ENCODE peak calls at places on chromosomes 5 and 9, in nine cellular contexts. Z is upper lobe of left lung, N is mucosa of descending colon, D is IMR-90, V is esophagus squamous epithelium, G is left lung, U is fibroblast of lung, I is stomach, M is transverse colon. R is an unnamed sample. For H3K4me1, the result is how much of the 10 kb centered on the place peaks cover.

GRCh38 chr5:138032028-138032571 is 779 bp downstream of the FAM13B start:
- DNase-seq in V (peak), G (peak), U (peak), D (peak), M (peak), N (no peak), I (peak), Z (peak), R (peak)

GRCh38 chr9:69193685-69194032 is 19.6 kb downstream of the TJP2 start:
- DNase-seq in V (no peak), I (no peak), Z (no peak), M (no peak), G (no peak), N (no peak), D (no peak), U (no peak), R (no peak)

GRCh38 chr9:78563269-78563668 is 266.3 kb downstream of the PSAT1 start:
- DNase-seq in V (no peak), G (no peak), Z (no peak), N (no peak), M (no peak), I (no peak), U (no peak), D (no peak), R (no peak)

GRCh38 chr9:99040911-99041582 is 63.9 kb upstream of the TGFBR1 start:
- DNase-seq in I (no peak), M (no peak), Z (peak), N (no peak), V (no peak), G (no peak), D (peak), U (peak), R (no peak)

GRCh38 chr5:129063483-129064136 is 30.9 kb upstream of the ISOC1 start:
- DNase-seq in U (peak), M (no peak), N (no peak), D (no peak), G (no peak), Z (no peak), V (no peak), I (no peak), R (no peak)

GRCh38 chr9:97284798-97285197 is 22.7 kb upstream of the CCDC180 start:
- DNase-seq in D (no peak), Z (no peak), G (no peak), M (no peak), U (no peak), V (no peak), I (no peak), N (no peak), R (no peak)

GRCh38 chr5:81268797-81269196 is 32.6 kb upstream of the ZCCHC9 start:
- DNase-seq in M (no peak), G (no peak), I (no peak), N (no peak), D (peak), U (peak), V (no peak), Z (no peak), R (no peak)

GRCh38 chr9:75169623-75170022 is 81.3 kb downstream of the OSTF1 start:
- DNase-seq in G (no peak), U (no peak), N (no peak), D (no peak), Z (no peak), V (no peak), I (no peak), M (no peak), R (no peak)

GRCh38 chr5:132471944-132472343 is 18.6 kb downstream of the IRF1 start:
- DNase-seq in G (no peak), V (no peak), N (peak), M (peak), Z (peak), D (no peak), I (peak), U (no peak), R (peak)

GRCh38 chr5:150645070-150645700 is 4.7 kb downstream of the SYNPO start:
- DNase-seq in Z (no peak), N (no peak), V (no peak), U (peak), M (no peak), D (peak), I (no peak), G (no peak), R (no peak)

GRCh38 chr9:133405508-133406009 is 12.3 kb downstream of the REXO4 start:
- DNase-seq in D (peak), U (no peak), Z (no peak), M (no peak), N (no peak), V (no peak), G (no peak), I (no peak), R (no peak)

GRCh38 chr5:138523406-138523805 is 19.6 kb downstream of the ETF1 start:
- DNase-seq in U (no peak), N (no peak), Z (no peak), V (no peak), G (no peak), D (no peak), M (no peak), I (no peak), R (no peak)

GRCh38 chr5:140345919-140346347 is 470 bp downstream of the HBEGF start:
- DNase-seq in I (peak), V (no peak), G (peak), U (peak), D (peak), M (peak), N (peak), Z (peak), R (no peak)

GRCh38 chr5:140342896-140343295 is 3.5 kb downstream of the HBEGF start:
- DNase-seq in D (no peak), V (no peak), M (no peak), U (no peak), G (no peak), N (no peak), I (no peak), Z (no peak), R (no peak)

GRCh38 chr5:140347382-140347781 is 979 bp upstream of the HBEGF start:
- DNase-seq in V (no peak), D (no peak), U (no peak), G (no peak), N (no peak), M (no peak), Z (no peak), I (no peak), R (no peak)

GRCh38 chr5:140346348-140347221 is at the start of gene HBEGF:
- DNase-seq in D (peak), U (peak), V (no peak), I (peak), Z (peak), M (peak), G (peak), N (peak), R (no peak)

GRCh38 chr5:140344683-140345423 is 1.6 kb downstream of the HBEGF start:
- DNase-seq in N (no peak), D (peak), M (peak), G (no peak), U (no peak), Z (no peak), I (peak), V (no peak), R (no peak)
- H3K4me1 ChIP-seq in N (under half), D (under half), M (under half), G (under half), U (under half), Z (half or more), I (half or more), V (under half), R (under half)

GRCh38 chr9:114274217-114274616 is 48.7 kb upstream of the ORM1 start:
- DNase-seq in G (no peak), M (no peak), D (no peak), V (no peak), Z (no peak), I (no peak), N (no peak), U (no peak), R (peak)

GRCh38 chr9:114270120-114270975 is 52.5 kb upstream of the ORM1 start:
- DNase-seq in M (no peak), N (no peak), U (no peak), Z (no peak), D (no peak), V (no peak), G (no peak), I (no peak), R (no peak)

GRCh38 chr9:114272739-114273431 is 50.0 kb upstream of the ORM1 start:
- DNase-seq in D (no peak), M (no peak), G (no peak), Z (no peak), I (no peak), N (no peak), U (no peak), V (no peak), R (peak)

GRCh38 chr9:114273461-114273881 is 49.4 kb upstream of the ORM1 start:
- DNase-seq in U (no peak), I (no peak), D (no peak), M (no peak), G (no peak), Z (no peak), N (no peak), V (no peak), R (peak)

DNA sequence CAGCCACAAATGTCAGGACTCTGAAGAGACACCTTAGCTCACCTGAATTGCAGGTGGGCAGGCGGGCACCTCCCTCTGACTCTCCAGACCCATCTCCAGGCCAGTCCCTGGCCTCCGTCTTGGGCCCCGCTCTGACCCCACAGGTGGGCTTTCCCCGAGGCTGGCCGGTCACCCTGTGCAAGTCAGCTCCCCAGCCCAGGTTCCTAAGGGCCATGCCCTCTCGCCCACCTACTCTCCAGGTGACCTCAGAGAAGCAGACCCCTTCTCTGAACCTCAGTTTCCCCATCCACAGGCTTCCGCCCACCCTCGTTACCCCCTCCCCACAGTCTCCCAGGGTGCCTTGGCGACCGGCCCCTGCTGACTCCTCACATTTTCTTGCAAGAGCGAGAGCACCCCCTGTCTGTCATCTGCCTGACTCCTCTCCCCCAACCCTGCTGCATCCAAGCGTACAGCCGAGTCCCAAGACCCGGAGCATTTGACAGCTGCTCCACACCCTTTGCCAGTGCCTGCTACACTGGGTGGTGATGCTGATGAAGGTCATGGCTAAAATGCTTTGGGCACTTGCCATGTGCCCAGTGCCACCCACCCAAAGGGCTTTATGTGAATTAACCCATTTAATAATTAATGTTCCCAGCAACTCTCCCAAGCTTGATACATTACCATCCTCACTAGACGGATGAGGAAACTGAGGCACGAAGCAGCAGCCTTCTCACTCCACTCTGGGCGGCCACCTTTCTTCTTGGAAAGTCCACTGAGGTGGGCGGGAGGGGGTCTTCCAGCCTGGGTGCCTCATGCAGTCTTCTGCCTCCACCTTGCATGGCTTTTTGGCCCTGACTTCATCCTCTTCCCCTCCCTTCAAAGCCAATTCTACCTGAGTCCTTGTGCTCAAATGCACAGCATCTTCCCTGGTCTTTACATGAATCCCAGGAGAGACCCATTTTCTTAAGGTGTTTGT is 51.1 kb upstream of the ORM1 start:
- DNase-seq in M (peak), I (no peak), G (no peak), U (peak), D (peak), N (peak), Z (no peak), V (no peak), R (peak)
- TF ChIP-seq CTCF in M (peak), I (peak), G (no peak), U (peak), D (peak), N (no peak), Z (no peak), V (peak), R (peak)

DNA sequence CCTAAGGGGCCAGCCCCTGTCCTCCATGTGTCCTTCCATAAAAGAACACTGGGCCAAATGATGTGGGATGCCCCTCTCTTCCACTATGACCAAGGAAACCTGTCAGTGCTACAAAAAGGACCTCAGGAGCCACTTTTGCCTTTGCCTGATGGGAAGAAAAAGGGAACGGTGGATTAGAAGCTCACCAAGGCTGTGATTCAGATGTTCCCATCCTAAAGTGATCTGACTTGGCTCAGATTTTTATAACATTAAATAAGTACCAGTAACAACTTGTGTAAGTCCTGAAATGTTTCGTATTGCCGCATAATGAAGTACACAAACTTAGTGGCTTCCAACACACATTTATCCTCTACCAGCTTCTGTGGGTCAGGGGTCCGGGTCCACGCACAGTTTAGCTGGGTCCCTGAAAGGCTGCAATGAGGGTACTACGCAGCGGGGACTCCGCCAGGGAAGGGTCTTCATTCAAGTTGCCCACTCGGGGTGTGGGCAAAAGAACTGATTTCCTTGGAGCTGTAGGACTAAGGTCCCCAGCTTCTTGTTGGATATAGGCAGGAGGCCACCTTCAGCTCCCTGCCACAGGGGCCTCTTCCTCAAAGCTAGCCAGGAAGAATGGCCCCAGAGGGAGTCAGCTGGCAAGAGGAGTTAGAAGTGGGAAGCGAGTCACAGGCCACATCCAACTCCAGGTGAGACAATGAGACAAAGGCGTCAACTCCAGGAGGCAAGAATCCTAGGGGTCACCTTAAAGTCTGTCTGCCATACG is 60.4 kb downstream of the RAPGEF1 start:
- DNase-seq in M (no peak), I (no peak), D (no peak), V (no peak), N (no peak), U (no peak), G (no peak), Z (no peak), R (no peak)
- H3K4me1 ChIP-seq in M (under half), I (half or more), D (under half), V (under half), N (under half), U (under half), G (half or more), Z (half or more), R (under half)

GRCh38 chr5:96934695-96935555 is 955 bp upstream of the LNPEP start:
- DNase-seq in G (peak), M (peak), U (peak), D (peak), V (peak), Z (peak), I (peak), N (peak), R (peak)

GRCh38 chr5:96933764-96934163 is 2.1 kb upstream of the LNPEP start:
- DNase-seq in U (no peak), V (no peak), G (no peak), I (no peak), D (no peak), Z (no peak), M (no peak), N (no peak), R (no peak)

GRCh38 chr5:96935556-96936430 is at the start of gene LNPEP:
- DNase-seq in I (peak), U (peak), N (peak), V (peak), G (peak), D (peak), Z (peak), M (peak), R (peak)

GRCh38 chr5:96934291-96934694 is 1.6 kb upstream of the LNPEP start:
- DNase-seq in D (peak), N (no peak), U (no peak), G (no peak), Z (no peak), M (peak), I (no peak), V (no peak), R (no peak)

DNA sequence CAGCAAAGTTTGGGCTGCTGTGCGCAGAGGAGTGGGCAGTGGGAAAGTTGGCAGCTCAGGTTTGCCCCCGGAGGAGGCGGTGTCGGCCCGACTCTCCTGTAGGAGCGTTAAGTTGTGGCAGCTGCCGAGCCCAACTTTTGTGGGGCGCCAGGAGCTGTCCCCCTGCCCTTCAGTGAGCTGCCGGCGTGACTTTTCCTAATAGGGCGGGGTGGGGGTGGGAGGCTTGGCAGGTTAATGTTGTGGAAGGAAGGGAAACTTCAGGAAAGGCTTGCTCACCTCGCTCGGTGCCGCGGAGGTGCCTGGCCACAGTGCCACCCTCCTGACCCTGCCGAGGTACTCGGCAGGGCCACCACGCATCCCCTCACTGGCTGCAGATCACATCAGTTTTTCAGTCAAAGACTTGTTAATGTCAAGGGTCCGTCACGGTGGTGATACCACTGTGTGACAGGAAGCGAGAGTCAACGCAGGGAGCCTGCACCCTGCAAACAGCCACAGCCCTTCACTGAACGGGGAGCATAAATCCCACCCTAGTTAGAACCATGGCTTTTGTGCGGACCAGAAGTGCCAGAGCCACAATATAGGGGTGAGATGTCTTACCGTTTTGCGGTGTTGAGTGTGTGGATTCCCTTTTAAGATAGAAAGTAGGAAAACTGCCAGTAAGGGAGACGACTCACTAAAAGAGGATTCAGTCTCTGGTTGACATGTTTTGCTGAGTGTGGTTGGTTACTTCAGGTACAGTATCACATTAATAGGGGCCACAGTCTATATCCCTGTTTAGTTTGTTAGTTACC is 746 bp downstream of the LNPEP start:
- DNase-seq in D (peak), Z (peak), M (peak), G (no peak), I (peak), N (no peak), V (peak), U (peak), R (peak)
- TF ChIP-seq CTCF in D (no peak), Z (no peak), M (no peak), G (no peak), I (no peak), N (no peak), V (no peak), U (no peak), R (no peak)

DNA sequence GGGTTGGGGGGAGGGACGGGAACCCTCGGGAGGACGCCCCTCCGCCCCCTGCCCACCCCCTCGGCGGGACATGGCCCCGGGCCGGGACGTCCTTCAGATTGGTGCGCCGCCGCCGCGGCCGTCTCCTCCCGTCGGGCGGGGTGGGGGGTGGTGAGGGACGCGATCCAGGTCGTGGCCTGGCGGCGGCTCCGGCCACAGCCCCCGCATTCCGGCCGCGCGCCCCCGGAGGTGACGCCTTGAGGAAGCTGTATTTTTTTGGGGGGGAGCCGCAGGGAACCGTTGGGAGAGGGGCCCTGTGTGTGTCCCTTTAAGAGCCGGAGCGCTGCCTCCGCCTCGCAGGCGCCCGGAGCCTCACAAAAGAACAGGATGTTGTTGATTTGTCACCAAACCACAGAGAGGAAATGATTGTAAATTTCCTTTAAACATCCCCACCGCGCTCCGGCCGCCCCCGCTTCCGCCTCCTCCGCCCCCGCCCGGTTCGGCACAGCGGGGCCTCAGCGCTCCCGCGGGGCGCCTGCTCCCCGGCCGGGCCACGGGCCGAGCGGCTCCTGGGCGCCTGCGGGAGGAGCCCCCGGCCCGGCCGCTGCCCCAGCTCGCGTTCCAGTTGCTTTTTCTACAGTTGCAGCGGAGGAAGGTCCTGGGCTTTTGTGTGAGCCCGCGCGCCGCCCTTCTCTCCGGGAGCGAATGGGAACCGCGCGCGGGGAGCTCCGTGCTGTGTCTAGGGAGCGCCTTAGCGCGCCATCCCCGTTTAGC is 32.1 kb upstream of the SPRY4 start:
- DNase-seq in Z (peak), I (peak), V (peak), M (peak), D (peak), U (peak), N (peak), G (peak), R (peak)
- H3K4me1 ChIP-seq in Z (under half), I (under half), V (under half), M (under half), D (under half), U (under half), N (under half), G (under half), R (under half)

GRCh38 chr9:92729735-92730155 is 34.9 kb downstream of the BICD2 start:
- DNase-seq in Z (no peak), I (no peak), D (no peak), M (no peak), G (no peak), N (no peak), V (no peak), U (no peak), R (no peak)
- TF ChIP-seq CTCF in Z (no peak), I (no peak), D (no peak), M (no peak), G (no peak), N (no peak), V (no peak), U (no peak), R (no peak)

GRCh38 chr5:17283121-17283415 is 65.6 kb downstream of the BASP1 start:
- DNase-seq in V (no peak), I (no peak), N (no peak), U (no peak), M (no peak), D (no peak), Z (no peak), G (no peak), R (no peak)
- H3K4me1 ChIP-seq in V (under half), I (under half), N (under half), U (under half), M (under half), D (under half), Z (under half), G (under half), R (under half)

GRCh38 chr9:116310212-116310611 is 156.6 kb downstream of the PAPPA start:
- DNase-seq in U (no peak), Z (no peak), N (no peak), M (no peak), V (no peak), G (no peak), D (no peak), I (no peak), R (no peak)

GRCh38 chr9:116312221-116312620 is 158.6 kb downstream of the PAPPA start:
- DNase-seq in Z (no peak), M (no peak), I (no peak), G (no peak), V (no peak), N (no peak), U (peak), D (peak), R (no peak)

GRCh38 chr9:116316231-116316630 is 162.6 kb downstream of the PAPPA start:
- DNase-seq in M (no peak), N (no peak), U (no peak), G (no peak), D (no peak), V (no peak), I (no peak), Z (no peak), R (no peak)

GRCh38 chr9:116317503-116317902 is 163.9 kb downstream of the PAPPA start:
- DNase-seq in U (no peak), G (no peak), N (no peak), V (no peak), D (no peak), M (no peak), Z (no peak), I (no peak), R (no peak)

GRCh38 chr9:116313638-116314037 is 160.0 kb downstream of the PAPPA start:
- DNase-seq in G (no peak), V (no peak), U (peak), I (no peak), M (no peak), Z (no peak), N (no peak), D (no peak), R (no peak)
- TF ChIP-seq CTCF in G (no peak), V (no peak), U (no peak), I (no peak), M (no peak), Z (no peak), N (no peak), D (peak), R (peak)